ENCODE peak calls at places on chromosomes 11 and 22, in four cellular contexts. L, Z, H and O are unnamed samples. For H3K4me1, the result is how much of the 10 kb centered on the place peaks cover.

GRCh38 chr11:13468750-13469149 is 5.7 kb upstream of the BTBD10 start:
- DNase-seq in L (no peak), Z (no peak), H (no peak), O (no peak)

GRCh38 chr22:49617264-49617663 is 210.4 kb downstream of the BRD1 start:
- DNase-seq in L (no peak), Z (no peak), H (no peak), O (no peak)

GRCh38 chr11:69008774-69009440 is 4.1 kb downstream of the MRGPRF start:
- DNase-seq in L (peak), Z (peak), H (peak), O (peak)

GRCh38 chr11:80441821-80442220 is 1001.0 kb upstream of the TENM4 start:
- DNase-seq in L (no peak), Z (no peak), H (no peak), O (no peak)

GRCh38 chr11:63998558-63999348 is 12.5 kb downstream of the OTUB1 start:
- DNase-seq in L (no peak), Z (no peak), H (no peak), O (no peak)

GRCh38 chr11:44629732-44630345 is 64.4 kb downstream of the CD82 start:
- DNase-seq in L (peak), Z (no peak), H (no peak), O (no peak)

GRCh38 chr11:64284962-64285884 is at the start of gene GPR137:
- DNase-seq in L (peak), Z (peak), H (peak), O (peak)

GRCh38 chr11:131787119-131787518 is 416.7 kb downstream of the NTM start:
- DNase-seq in L (no peak), Z (no peak), H (no peak), O (no peak)

GRCh38 chr11:59944761-59945160 is 6.5 kb downstream of the OOSP1 start:
- DNase-seq in L (no peak), Z (no peak), H (no peak), O (no peak)

DNA sequence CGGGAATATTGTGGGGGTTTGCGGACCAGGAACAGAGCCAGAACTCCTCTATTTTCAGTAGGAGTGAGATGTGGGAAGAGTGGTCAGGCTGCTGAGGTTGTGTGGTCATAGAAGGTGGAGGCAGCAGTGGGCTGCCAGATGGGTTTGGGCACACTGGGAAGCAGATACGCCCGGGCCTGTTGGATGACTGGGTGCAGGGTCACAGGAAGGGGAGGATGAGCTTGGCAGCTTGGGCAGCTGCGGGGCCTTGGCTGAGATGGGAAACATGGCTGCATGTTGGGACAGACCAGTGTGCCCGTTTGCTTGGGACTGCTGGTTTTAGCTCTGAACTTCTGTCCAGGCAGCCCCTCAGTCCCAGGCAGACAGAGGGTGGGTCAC is 11.4 kb downstream of the SHANK3 start:
- DNase-seq in L (no peak), Z (no peak), H (no peak), O (no peak)
- H3K27ac ChIP-seq in L (no peak), Z (no peak), H (no peak), O (no peak)

GRCh38 chr11:46588131-46588530 is 5.7 kb downstream of the AMBRA1 start:
- DNase-seq in L (no peak), Z (no peak), H (no peak), O (no peak)

GRCh38 chr11:46590740-46591606 is 2.9 kb downstream of the AMBRA1 start:
- DNase-seq in L (no peak), Z (no peak), H (no peak), O (no peak)

GRCh38 chr11:46594383-46594718 is 528 bp upstream of the AMBRA1 start:
- DNase-seq in L (no peak), Z (no peak), H (no peak), O (no peak)

GRCh38 chr11:46593550-46594382 is at the start of gene AMBRA1:
- DNase-seq in L (peak), Z (peak), H (peak), O (peak)

GRCh38 chr11:46588915-46589314 is 4.9 kb downstream of the AMBRA1 start:
- DNase-seq in L (no peak), Z (peak), H (no peak), O (no peak)
- H3K4me1 ChIP-seq in L (under half), Z (under half), H (under half), O (under half)

GRCh38 chr11:130389315-130389935 is 39.0 kb downstream of the ADAMTS8 start:
- DNase-seq in L (peak), Z (no peak), H (no peak), O (no peak)

GRCh38 chr11:130391692-130392091 is 36.7 kb downstream of the ADAMTS8 start:
- DNase-seq in L (no peak), Z (no peak), H (no peak), O (no peak)

GRCh38 chr11:130388607-130389205 is 39.7 kb downstream of the ADAMTS8 start:
- DNase-seq in L (no peak), Z (no peak), H (no peak), O (no peak)

DNA sequence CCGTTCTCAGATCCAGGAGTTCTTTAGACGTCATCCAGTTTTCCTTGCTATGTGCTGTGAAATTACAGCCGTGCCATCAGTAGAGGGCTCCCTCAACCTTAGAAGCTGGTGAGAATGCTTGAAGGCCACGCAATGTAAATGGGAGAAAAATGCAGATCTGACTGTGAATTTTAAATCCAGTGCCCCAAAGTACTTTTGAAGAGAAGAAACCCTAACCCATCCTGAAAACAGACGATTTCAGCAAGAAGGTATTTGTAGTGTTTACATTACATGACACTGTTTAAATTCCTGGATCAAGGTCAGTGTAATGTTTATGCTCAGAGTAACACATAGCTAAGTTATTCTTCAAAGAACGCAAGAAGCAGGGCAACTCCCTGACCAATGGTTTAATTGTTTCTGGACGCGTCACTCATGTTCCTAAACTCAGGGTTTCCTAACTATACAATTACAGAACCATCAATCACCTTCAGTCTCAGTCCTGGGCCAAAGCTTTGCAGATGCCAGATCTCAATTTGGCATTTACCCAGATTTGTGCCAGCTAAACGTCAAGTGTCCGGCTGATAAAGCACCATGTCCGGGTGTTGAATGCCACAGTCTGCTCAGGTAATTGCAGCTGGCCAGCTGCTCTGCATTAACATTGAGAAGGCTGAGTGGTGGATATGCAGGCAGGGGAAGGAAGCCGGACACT is 38.2 kb downstream of the ADAMTS8 start:
- DNase-seq in L (no peak), Z (peak), H (no peak), O (no peak)
- TF ChIP-seq POLR2A in L (no peak), Z (no peak), H (no peak), O (no peak)

DNA sequence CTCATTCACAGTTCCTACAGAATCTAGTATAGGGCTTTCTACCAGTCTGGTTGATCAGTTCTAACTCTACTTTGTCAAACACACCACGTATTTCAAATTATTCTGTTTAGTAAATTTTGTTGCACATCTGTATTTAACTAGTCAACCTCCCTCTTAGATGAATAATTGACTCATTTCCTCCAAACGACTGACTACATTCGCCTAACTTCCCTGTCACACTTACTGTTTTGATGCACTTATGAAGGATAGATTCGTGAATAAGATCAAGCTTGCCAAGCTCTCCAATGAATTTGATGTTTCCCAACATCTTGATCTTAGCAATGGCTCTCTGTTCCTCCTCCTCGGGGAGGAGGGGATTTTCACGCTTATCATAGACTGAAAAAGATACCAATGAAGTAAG is 5.0 kb downstream of the EIF4G2 start:
- DNase-seq in L (no peak), Z (no peak), H (no peak), O (no peak)
- H3K27ac ChIP-seq in L (no peak), Z (no peak), H (no peak), O (no peak)

DNA sequence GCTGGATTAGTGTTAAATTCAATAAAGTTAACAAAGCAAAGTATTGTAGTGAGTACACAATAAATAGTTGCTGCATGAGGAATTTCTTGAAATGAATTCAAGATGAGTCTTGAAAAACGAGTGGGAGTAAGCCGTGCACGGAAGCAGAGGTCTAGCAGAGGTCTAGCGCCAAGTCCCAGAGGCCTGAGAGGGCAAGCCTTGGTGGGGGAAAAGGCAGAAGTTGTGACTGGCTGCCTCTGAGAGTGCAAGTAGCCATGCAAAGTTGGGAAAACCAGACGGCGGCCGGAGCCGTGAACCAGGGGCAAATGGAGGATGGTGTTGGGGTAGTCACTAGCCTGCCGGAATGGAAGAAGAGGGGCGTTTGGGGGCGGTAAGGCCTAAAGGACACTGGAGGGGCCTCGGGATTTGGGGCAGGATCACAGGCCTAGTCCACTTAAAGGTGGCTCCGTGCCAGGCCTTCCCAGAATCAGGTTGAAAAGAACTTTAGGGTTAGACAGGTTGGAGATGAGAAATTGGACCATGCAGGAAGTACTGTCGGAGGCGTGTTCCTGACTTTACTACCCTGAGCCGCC is 379 bp upstream of the SLC3A2 start:
- DNase-seq in L (no peak), Z (peak), H (peak), O (peak)
- H3K4me1 ChIP-seq in L (under half), Z (half or more), H (under half), O (under half)

DNA sequence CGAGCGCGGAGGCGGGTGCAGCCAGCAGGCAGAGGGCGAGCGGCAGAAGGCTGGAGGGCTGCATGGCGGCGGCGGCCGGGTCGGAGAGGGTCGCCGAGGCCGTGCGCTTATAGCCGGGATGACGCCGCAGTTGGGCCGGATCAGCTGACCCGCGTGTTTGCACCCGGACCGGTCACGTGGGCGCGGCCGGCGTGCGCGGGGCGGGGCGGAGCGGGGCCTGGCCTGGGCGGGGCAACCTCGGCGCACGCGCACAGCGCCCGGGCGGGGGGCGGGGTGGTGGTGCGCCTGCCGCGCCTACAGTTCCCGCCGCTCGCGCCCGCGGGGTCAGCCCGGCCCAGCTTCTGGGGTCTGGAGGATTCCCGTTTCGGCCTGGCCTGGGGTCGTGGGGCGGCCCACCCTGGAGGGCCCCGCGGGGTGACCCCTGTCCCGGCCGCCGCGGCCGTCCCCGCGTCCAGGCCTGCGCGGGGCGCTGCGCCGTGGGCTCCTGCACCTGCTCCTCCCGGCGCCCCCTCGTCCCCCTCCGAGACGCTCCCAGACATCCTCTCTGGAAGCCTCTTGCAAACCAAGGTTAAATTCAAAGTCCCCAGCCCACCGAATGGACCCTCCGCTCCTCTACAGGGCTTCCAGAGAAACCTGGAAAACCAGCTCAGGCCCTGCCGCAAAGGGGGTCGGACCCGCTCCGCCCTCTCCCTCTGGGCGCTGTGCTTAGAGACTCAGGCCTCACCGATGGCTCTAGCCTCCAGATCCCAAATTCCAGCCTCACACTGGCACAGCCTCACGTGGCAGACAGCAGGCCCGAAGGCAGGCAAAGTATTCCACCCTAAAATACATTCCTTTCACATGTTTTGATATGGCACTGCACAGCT is at the start of gene CTSD:
- DNase-seq in L (peak), Z (peak), H (peak), O (peak)
- TF ChIP-seq POLR2A in L (peak), Z (no peak), H (no peak), O (no peak)

DNA sequence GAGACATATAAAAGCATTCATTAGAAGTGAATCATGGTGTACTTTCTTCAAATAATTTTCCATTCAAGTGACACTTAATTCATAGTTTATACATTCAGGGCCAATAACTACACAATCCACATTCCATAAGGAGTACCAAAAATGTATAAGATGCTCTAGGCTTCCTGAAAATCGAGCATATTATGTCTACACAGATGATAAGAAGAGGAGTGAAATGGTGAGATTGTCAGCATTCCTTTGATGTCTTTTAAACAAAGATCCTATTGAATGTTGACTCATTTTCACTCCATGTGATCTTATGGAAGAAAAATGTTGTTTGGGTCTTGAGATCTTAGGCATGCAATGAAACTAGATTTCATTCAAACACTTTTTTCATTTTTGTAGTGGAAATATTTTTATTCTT is 843.2 kb downstream of the KCNA4 start:
- DNase-seq in L (no peak), Z (no peak), H (no peak), O (no peak)
- H3K27ac ChIP-seq in L (no peak), Z (no peak), H (no peak), O (no peak)